ENCODE peak calls at places on chromosomes 7 and 10, in ten cellular contexts. R is CD8-positive, alpha-beta T cell; H is neuronal stem cell; W is tibial nerve; V is IMR-90; M is spleen; N is NT2/D1; T is colonic mucosa; L is SJSA1; I is mammary epithelial cell. O is an unnamed sample. For H3K4me1, the result is how much of the 10 kb centered on the place peaks cover.

GRCh38 chr7:1520574-1521234 is 9.8 kb upstream of the MAFK start:
- DNase-seq in L (peak), I (no peak), R (no peak), H (no peak), T (no peak), W (no peak), M (no peak), V (peak), N (no peak), O (no peak)

GRCh38 chr10:112842832-112843360 is 107.2 kb upstream of the TCF7L2 start:
- DNase-seq in W (no peak), T (peak), L (no peak), V (peak), N (no peak), I (no peak), H (no peak), M (no peak), R (no peak), O (no peak)

GRCh38 chr10:133247681-133248333 is 10.2 kb downstream of the VENTX start:
- DNase-seq in V (no peak), T (no peak), W (no peak), R (no peak), M (no peak), L (no peak), N (no peak), H (no peak), I (no peak), O (no peak)

GRCh38 chr7:19470031-19470430 is 238.8 kb downstream of the POLR1F start:
- DNase-seq in T (no peak), M (no peak), R (no peak), I (no peak), V (peak), N (no peak), W (no peak), L (no peak), H (no peak), O (no peak)

GRCh38 chr7:152072451-152072850 is 47.0 kb downstream of the GALNT11 start:
- DNase-seq in I (peak), L (no peak), V (no peak), H (no peak), W (no peak), N (no peak), R (no peak), T (no peak), M (no peak), O (no peak)

GRCh38 chr7:63900394-63901203 is 98.0 kb upstream of the ZNF722 start:
- DNase-seq in W (peak), T (peak), L (no peak), V (no peak), N (peak), I (no peak), M (peak), R (peak), H (no peak), O (peak)

GRCh38 chr10:69409968-69410367 is 6.8 kb downstream of the TACR2 start:
- DNase-seq in M (peak), I (no peak), R (no peak), V (no peak), T (no peak), L (no peak), N (no peak), H (no peak), W (peak), O (no peak)

GRCh38 chr10:79025113-79025832 is 43.5 kb upstream of the ZMIZ1 start:
- DNase-seq in H (no peak), M (peak), V (no peak), R (peak), T (no peak), L (no peak), N (no peak), W (no peak), I (no peak), O (no peak)

GRCh38 chr7:29040570-29040906 is 82.4 kb upstream of the TRIL start:
- DNase-seq in W (no peak), I (no peak), M (no peak), R (no peak), N (no peak), H (no peak), L (no peak), V (no peak), T (no peak), O (no peak)

GRCh38 chr10:118036281-118036875 is 10.4 kb downstream of the RAB11FIP2 start:
- DNase-seq in R (no peak), T (no peak), M (no peak), H (no peak), V (no peak), L (no peak), W (no peak), I (no peak), N (no peak), O (no peak)

GRCh38 chr10:46096426-46096825 is 50.4 kb upstream of the MSMB start:
- DNase-seq in H (no peak), M (no peak), W (no peak), T (no peak), L (no peak), V (peak), N (no peak), R (no peak), I (no peak), O (no peak)

GRCh38 chr7:80095545-80095944 is 39.1 kb upstream of the GNAI1 start:
- DNase-seq in W (no peak), H (no peak), T (no peak), N (no peak), M (no peak), I (no peak), L (no peak), V (peak), R (no peak), O (no peak)

GRCh38 chr7:28920424-28920823 is 37.7 kb downstream of the TRIL start:
- DNase-seq in M (no peak), I (no peak), R (no peak), V (peak), T (no peak), H (no peak), L (no peak), W (no peak), N (no peak), O (no peak)

GRCh38 chr7:84490661-84491060 is 296.1 kb upstream of the SEMA3A start:
- DNase-seq in R (no peak), H (no peak), L (no peak), M (no peak), N (no peak), I (no peak), T (no peak), W (no peak), V (no peak), O (no peak)

GRCh38 chr7:51328351-51328801 is 11.8 kb upstream of the COBL start:
- DNase-seq in T (no peak), L (no peak), I (no peak), W (no peak), N (no peak), M (no peak), V (no peak), R (no peak), H (no peak), O (no peak)

GRCh38 chr7:82362129-82362528 is 81.4 kb downstream of the CACNA2D1 start:
- DNase-seq in N (no peak), V (peak), T (no peak), I (peak), R (no peak), M (no peak), W (no peak), L (no peak), H (no peak), O (peak)

GRCh38 chr7:69412331-69413146 is 185.7 kb upstream of the AUTS2 start:
- DNase-seq in T (no peak), N (no peak), M (peak), R (peak), W (no peak), L (no peak), I (no peak), V (no peak), H (no peak), O (no peak)

GRCh38 chr7:920351-921070 is 34.0 kb downstream of the ADAP1 start:
- DNase-seq in T (peak), N (no peak), V (no peak), H (no peak), M (peak), I (no peak), R (no peak), W (peak), L (peak), O (no peak)

GRCh38 chr7:32427769-32428291 is 62.4 kb downstream of the LSM5 start:
- DNase-seq in W (no peak), T (peak), N (peak), I (peak), M (peak), R (peak), V (peak), H (peak), L (peak), O (peak)

GRCh38 chr7:152853236-152853635 is 93.7 kb downstream of the ACTR3B start:
- DNase-seq in L (no peak), W (no peak), N (no peak), V (no peak), M (no peak), T (no peak), I (no peak), H (no peak), R (no peak), O (no peak)

GRCh38 chr7:123682690-123683089 is 27.0 kb downstream of the LMOD2 start:
- DNase-seq in V (peak), I (peak), N (peak), M (no peak), L (no peak), T (peak), R (no peak), W (no peak), H (peak), O (no peak)

GRCh38 chr10:103479135-103479534 is at the start of gene CALHM3:
- DNase-seq in I (peak), M (no peak), L (no peak), R (no peak), H (no peak), T (no peak), N (no peak), W (no peak), V (no peak), O (no peak)

GRCh38 chr7:130489140-130489967 is 2.5 kb upstream of the MEST start:
- DNase-seq in W (no peak), V (peak), M (no peak), L (no peak), H (no peak), I (no peak), R (no peak), T (no peak), N (no peak), O (peak)

GRCh38 chr10:78042058-78042751 is 8.5 kb downstream of the RPS24 start:
- DNase-seq in N (no peak), R (no peak), W (no peak), V (no peak), T (no peak), M (no peak), L (no peak), H (no peak), I (no peak), O (no peak)

GRCh38 chr10:21246178-21246577 is 279.3 kb downstream of the SKIDA1 start:
- DNase-seq in N (no peak), L (no peak), H (no peak), R (no peak), W (no peak), I (no peak), T (no peak), V (no peak), M (no peak), O (no peak)

GRCh38 chr7:36190447-36191291 is 37.6 kb downstream of the EEPD1 start:
- DNase-seq in T (no peak), V (peak), N (no peak), H (no peak), M (peak), R (no peak), L (no peak), W (no peak), I (no peak), O (no peak)

GRCh38 chr7:36192050-36192824 is 39.2 kb downstream of the EEPD1 start:
- DNase-seq in T (no peak), I (no peak), W (no peak), R (no peak), N (no peak), M (no peak), H (no peak), V (peak), L (peak), O (no peak)

GRCh38 chr7:36191292-36191920 is 38.4 kb downstream of the EEPD1 start:
- DNase-seq in V (peak), R (no peak), I (no peak), W (no peak), N (no peak), L (no peak), H (no peak), M (no peak), T (no peak), O (no peak)

GRCh38 chr7:36188923-36189322 is 35.9 kb downstream of the EEPD1 start:
- DNase-seq in N (no peak), V (no peak), H (peak), T (no peak), R (no peak), M (no peak), L (no peak), I (no peak), W (no peak), O (no peak)

GRCh38 chr7:36192877-36193276 is 39.8 kb downstream of the EEPD1 start:
- DNase-seq in N (no peak), I (no peak), T (no peak), R (no peak), L (no peak), H (no peak), W (no peak), V (no peak), M (no peak), O (no peak)
- H3K4me1 ChIP-seq in N (under half), I (under half), T (under half), R (under half), L (under half), H (under half), W (under half), V (under half), M (under half), O (under half)

DNA sequence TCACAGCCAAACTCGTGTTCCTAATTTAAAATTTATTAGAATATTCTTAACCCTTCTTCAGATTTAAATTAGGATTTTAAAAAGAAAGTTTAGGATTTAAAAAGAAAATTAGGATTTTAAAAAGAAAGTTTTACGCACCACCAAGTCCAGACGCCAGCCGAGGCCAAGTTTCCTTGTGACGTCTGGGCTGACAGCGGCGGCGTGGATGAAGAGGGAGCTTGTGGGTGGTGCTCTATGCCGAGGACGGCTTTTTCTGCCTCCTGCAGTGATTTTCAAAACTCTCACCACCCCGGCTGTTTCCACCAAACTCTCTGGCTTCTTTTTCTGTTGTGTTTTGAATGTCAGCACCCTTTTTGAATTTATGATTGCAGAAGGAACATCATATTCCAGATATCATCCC is 252.9 kb downstream of the DNAJB6 start:
- DNase-seq in L (no peak), R (no peak), V (no peak), N (no peak), T (no peak), I (no peak), W (no peak), M (peak), H (no peak), O (no peak)
- H3K4me1 ChIP-seq in L (under half), R (under half), V (under half), N (under half), T (under half), I (under half), W (under half), M (under half), H (under half), O (under half)

GRCh38 chr7:142809671-142810070 is 38.9 kb downstream of the PRSS2 start:
- DNase-seq in H (no peak), N (no peak), L (no peak), M (no peak), I (no peak), V (no peak), R (no peak), W (no peak), T (no peak), O (no peak)

GRCh38 chr7:142808802-142809583 is 38.2 kb downstream of the PRSS2 start:
- DNase-seq in V (peak), T (peak), R (peak), N (no peak), M (peak), L (no peak), H (no peak), I (peak), W (no peak), O (no peak)

GRCh38 chr7:142813262-142813661 is 41.6 kb upstream of the EPHB6 start:
- DNase-seq in N (peak), M (no peak), W (no peak), L (no peak), I (no peak), H (no peak), T (no peak), V (peak), R (no peak), O (peak)

GRCh38 chr7:142812437-142813215 is 41.9 kb downstream of the PRSS2 start:
- DNase-seq in W (no peak), M (no peak), R (no peak), V (no peak), I (no peak), T (no peak), H (no peak), L (no peak), N (no peak), O (no peak)

GRCh38 chr7:142811154-142811737 is 40.5 kb downstream of the PRSS2 start:
- DNase-seq in T (no peak), H (peak), R (no peak), W (no peak), M (no peak), L (no peak), I (peak), N (no peak), V (peak), O (peak)
- H3K4me1 ChIP-seq in T (under half), H (under half), R (half or more), W (under half), M (half or more), L (under half), I (under half), N (under half), V (under half), O (under half)

DNA sequence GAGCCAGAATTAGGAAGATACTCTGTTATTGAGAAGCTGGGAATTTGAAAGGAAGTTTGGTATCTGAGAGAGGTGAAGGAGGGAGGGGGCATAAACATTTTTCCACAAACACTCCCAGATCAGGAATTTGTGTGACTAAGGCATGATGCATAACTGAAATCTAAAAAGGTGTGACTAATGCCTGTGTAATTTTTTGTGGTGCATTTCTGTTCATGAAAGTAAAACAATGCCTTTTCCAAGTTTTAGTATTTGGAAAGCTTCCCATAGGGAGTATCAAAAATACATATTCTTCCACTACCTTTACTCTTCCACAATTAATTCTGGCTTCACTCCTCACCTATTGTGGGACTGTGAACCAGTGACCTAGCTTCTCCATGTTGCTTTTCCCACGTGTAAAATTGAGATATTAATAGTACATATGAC is 56.4 kb upstream of the CAV2 start:
- DNase-seq in H (no peak), N (no peak), L (peak), W (no peak), I (peak), V (peak), R (no peak), M (no peak), T (no peak), O (peak)
- H3K4me1 ChIP-seq in H (under half), N (under half), L (under half), W (under half), I (under half), V (under half), R (under half), M (under half), T (under half), O (under half)

GRCh38 chr10:13162013-13162364 is 631 bp downstream of the MCM10 start:
- DNase-seq in N (no peak), V (no peak), I (no peak), H (peak), T (no peak), W (no peak), L (no peak), R (no peak), M (no peak), O (no peak)
- H3K4me1 ChIP-seq in N (under half), V (under half), I (under half), H (under half), T (under half), W (under half), L (under half), R (under half), M (under half), O (under half)

DNA sequence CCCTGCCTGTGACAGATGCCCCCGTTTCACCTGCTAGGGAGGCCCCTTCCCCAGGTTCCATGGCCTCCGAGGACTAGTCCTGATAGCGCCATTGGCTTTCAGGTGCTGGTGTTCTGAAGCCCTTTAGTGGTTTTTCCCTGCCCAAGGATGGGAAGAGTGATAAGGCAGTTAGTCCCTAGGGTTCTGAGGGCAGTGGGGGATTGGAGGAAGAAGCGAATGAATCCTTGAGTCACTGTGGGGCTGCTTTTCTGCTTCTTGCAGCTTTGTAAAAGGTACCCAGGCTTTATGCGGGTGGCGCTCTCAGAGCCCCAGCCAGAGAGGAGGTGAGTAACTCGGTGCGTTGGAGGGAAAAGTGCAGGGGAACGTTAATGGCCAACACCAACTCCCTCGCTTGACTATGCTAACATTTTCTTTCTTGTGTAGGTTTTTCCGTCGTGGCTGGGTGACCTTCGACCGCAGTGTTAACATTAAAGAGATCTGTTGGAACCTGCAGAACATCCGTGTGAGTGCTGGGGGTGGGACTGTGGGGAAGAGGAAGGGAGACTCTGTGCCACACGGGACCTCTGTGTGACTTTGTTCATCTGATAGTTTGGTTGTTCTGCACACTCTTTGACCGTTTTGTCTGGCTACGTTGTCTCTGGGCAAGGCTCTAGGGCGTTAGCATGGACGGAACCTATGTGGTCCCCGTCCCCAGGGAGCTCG is 3.9 kb downstream of the UFSP1 start:
- DNase-seq in V (no peak), H (no peak), R (no peak), M (no peak), T (no peak), N (no peak), W (no peak), L (no peak), I (no peak), O (no peak)
- H3K4me1 ChIP-seq in V (under half), H (under half), R (under half), M (under half), T (under half), N (under half), W (under half), L (under half), I (under half), O (under half)

GRCh38 chr7:2645274-2645868 is 13.6 kb downstream of the TTYH3 start:
- DNase-seq in T (no peak), W (no peak), I (no peak), H (no peak), V (no peak), L (no peak), N (peak), R (peak), M (peak), O (no peak)
- H3K4me1 ChIP-seq in T (under half), W (under half), I (under half), H (under half), V (under half), L (under half), N (under half), R (under half), M (half or more), O (under half)